ENCODE peak calls at places on chromosomes 12 and 14, in five cellular contexts. One of them, this sample, is unnamed.

GRCh38 chr12:64187370-64187769 is 34.7 kb downstream of the KICS2 start:
- DNase-seq in uterus: no peak
- DNase-seq in psoas muscle: no peak
- DNase-seq in brain microvascular endothelial cell: peak
- DNase-seq in endodermal cell: no peak
- DNase-seq in this sample: no peak

GRCh38 chr14:77085538-77085937 is 12.5 kb upstream of the CIPC start:
- DNase-seq in endodermal cell: peak
- DNase-seq in brain microvascular endothelial cell: no peak
- DNase-seq in uterus: no peak
- DNase-seq in psoas muscle: no peak
- DNase-seq in this sample: no peak

GRCh38 chr12:116918464-116918863 is 7.7 kb downstream of the FBXW8 start:
- DNase-seq in endodermal cell: no peak
- DNase-seq in uterus: no peak
- DNase-seq in psoas muscle: no peak
- DNase-seq in brain microvascular endothelial cell: no peak
- DNase-seq in this sample: no peak

GRCh38 chr12:61524851-61525250 is 735.4 kb upstream of the USP15 start:
- DNase-seq in uterus: no peak
- DNase-seq in brain microvascular endothelial cell: no peak
- DNase-seq in endodermal cell: no peak
- DNase-seq in psoas muscle: no peak
- DNase-seq in this sample: no peak

GRCh38 chr14:94917041-94917600 is 147.2 kb upstream of the GSC start:
- DNase-seq in psoas muscle: no peak
- DNase-seq in brain microvascular endothelial cell: no peak
- DNase-seq in endodermal cell: no peak
- DNase-seq in uterus: no peak
- DNase-seq in this sample: no peak

GRCh38 chr12:47303207-47303606 is 223.4 kb upstream of the AMIGO2 start:
- DNase-seq in uterus: no peak
- DNase-seq in brain microvascular endothelial cell: peak
- DNase-seq in endodermal cell: no peak
- DNase-seq in psoas muscle: no peak
- DNase-seq in this sample: no peak

GRCh38 chr14:76929927-76930326 is 98.6 kb downstream of the IRF2BPL start:
- DNase-seq in endodermal cell: peak
- DNase-seq in psoas muscle: no peak
- DNase-seq in brain microvascular endothelial cell: no peak
- DNase-seq in uterus: no peak
- DNase-seq in this sample: no peak

GRCh38 chr12:67617619-67618018 is 30.9 kb upstream of the DYRK2 start:
- DNase-seq in brain microvascular endothelial cell: no peak
- DNase-seq in psoas muscle: no peak
- DNase-seq in endodermal cell: no peak
- DNase-seq in uterus: no peak
- DNase-seq in this sample: no peak

GRCh38 chr12:15928345-15928744 is 17.2 kb downstream of the DERA start:
- DNase-seq in uterus: no peak
- DNase-seq in psoas muscle: no peak
- DNase-seq in endodermal cell: no peak
- DNase-seq in brain microvascular endothelial cell: peak
- DNase-seq in this sample: no peak

GRCh38 chr14:99026471-99026870 is 245.5 kb downstream of the BCL11B start:
- DNase-seq in endodermal cell: peak
- DNase-seq in brain microvascular endothelial cell: no peak
- DNase-seq in psoas muscle: no peak
- DNase-seq in uterus: no peak
- DNase-seq in this sample: no peak

GRCh38 chr12:1993341-1993740 is 10.9 kb downstream of the DCP1B start:
- DNase-seq in psoas muscle: no peak
- DNase-seq in brain microvascular endothelial cell: peak
- DNase-seq in uterus: no peak
- DNase-seq in endodermal cell: no peak
- DNase-seq in this sample: no peak

DNA sequence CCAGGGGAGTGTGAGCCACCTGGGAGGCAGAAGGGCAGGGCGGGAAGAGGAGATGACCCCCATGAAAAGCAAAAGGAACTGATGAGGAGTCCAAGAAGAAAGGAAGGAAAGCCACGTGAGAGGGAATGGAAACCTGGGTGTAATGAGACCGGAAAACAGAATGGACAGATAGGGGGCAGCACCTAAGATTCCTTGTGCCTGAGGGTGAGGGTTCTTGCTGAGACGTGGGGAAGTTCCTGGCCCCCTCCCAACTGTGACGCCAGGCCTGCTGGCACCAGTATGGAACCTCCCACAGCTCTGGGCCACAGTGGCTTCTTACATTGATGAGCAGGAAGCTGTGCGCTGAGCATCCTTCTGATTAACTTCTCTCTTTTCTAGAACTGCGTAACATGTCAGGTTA is 30.8 kb downstream of the TTC7B start:
- DNase-seq in psoas muscle: peak
- DNase-seq in brain microvascular endothelial cell: peak
- DNase-seq in endodermal cell: peak
- DNase-seq in uterus: peak
- DNase-seq in this sample: peak
- TF ChIP-seq CTCF in psoas muscle: peak
- TF ChIP-seq CTCF in brain microvascular endothelial cell: peak
- TF ChIP-seq CTCF in endodermal cell: peak
- TF ChIP-seq CTCF in uterus: no peak
- TF ChIP-seq CTCF in this sample: peak

DNA sequence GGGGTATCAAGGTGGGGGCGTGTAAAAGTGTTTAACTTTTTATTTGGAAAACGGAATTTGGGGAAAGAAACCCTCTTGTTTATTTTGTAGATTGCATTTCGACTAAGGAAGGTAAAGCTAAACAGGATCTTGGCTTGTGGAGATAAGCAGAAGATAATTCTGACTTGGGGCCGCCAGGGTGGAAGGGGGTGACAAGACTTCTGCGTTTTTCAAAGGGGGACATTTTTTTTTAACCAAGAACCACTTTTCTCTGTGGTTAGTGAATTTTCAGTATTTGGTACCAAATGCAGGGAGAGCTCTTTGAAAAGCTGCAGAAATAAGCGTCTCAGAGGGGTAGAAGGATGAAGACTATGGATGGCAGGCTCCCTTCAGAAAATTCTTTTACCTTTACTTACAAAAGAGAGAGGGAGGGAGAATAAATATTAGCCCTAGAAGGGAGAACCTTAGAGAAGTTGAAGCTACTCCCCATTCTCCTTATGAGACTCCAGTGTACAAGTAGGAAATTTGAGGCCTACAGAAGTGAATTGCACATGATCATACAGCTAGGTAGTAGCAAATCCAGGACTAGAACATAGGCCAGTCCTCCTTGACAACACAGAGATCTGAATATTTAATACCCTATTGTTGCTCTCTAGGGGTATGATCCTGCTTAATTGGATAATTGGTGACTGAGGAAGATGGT is 783 bp downstream of the MRPL52 start:
- DNase-seq in brain microvascular endothelial cell: no peak
- DNase-seq in psoas muscle: no peak
- DNase-seq in endodermal cell: no peak
- DNase-seq in uterus: no peak
- DNase-seq in this sample: no peak
- H3K4me3 ChIP-seq in brain microvascular endothelial cell: peak
- H3K4me3 ChIP-seq in psoas muscle: peak
- H3K4me3 ChIP-seq in endodermal cell: peak
- H3K4me3 ChIP-seq in uterus: peak
- H3K4me3 ChIP-seq in this sample: peak

DNA sequence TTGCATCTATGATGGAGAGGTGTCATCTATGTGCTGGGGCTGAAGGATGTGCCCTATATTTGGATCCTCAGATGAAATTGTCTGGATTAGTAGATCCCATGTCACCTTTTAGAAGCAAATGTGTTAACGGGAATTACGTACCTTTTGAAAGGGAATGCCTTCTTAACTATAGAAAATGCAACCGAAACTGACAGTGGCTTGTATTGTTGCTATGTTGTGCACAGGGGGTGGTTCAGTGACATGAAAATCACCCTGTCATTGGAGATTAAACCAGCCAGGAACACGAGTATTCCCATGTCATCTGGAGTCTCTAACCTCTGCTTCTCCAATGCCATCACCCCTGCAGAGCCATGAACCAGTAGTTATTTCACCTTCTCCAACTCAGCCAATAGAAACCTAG is 110.2 kb downstream of the METTL25 start:
- DNase-seq in endodermal cell: no peak
- DNase-seq in uterus: no peak
- DNase-seq in brain microvascular endothelial cell: no peak
- DNase-seq in psoas muscle: no peak
- DNase-seq in this sample: no peak
- TF ChIP-seq CTCF in endodermal cell: no peak
- TF ChIP-seq CTCF in uterus: no peak
- TF ChIP-seq CTCF in brain microvascular endothelial cell: no peak
- TF ChIP-seq CTCF in psoas muscle: no peak
- TF ChIP-seq CTCF in this sample: no peak

GRCh38 chr12:113089839-113090238 is 33.3 kb downstream of the DTX1 start:
- DNase-seq in psoas muscle: no peak
- DNase-seq in endodermal cell: no peak
- DNase-seq in brain microvascular endothelial cell: no peak
- DNase-seq in uterus: no peak
- DNase-seq in this sample: no peak
- H3K4me3 ChIP-seq in psoas muscle: no peak
- H3K4me3 ChIP-seq in endodermal cell: no peak
- H3K4me3 ChIP-seq in brain microvascular endothelial cell: no peak
- H3K4me3 ChIP-seq in uterus: no peak
- H3K4me3 ChIP-seq in this sample: no peak

DNA sequence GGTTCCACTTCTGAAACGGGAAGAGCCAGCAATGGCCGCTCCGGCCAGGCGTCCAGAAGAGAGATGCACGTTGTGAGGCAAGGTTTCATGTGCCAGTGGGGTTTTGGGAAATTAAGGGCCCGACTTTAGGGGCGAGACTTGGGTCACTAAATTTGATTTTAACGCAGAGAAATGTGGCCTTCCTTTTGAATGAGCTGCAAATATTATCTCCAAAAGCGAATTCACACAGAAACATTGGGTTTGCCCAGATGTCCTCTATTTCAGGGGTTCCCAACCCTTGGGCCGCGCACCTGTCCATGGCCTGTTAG is 2.3 kb upstream of the RNASE4 start:
- DNase-seq in uterus: no peak
- DNase-seq in brain microvascular endothelial cell: no peak
- DNase-seq in psoas muscle: no peak
- DNase-seq in endodermal cell: no peak
- DNase-seq in this sample: no peak
- TF ChIP-seq CTCF in uterus: no peak
- TF ChIP-seq CTCF in brain microvascular endothelial cell: no peak
- TF ChIP-seq CTCF in psoas muscle: no peak
- TF ChIP-seq CTCF in endodermal cell: peak
- TF ChIP-seq CTCF in this sample: no peak